ENCODE peak calls at places on chromosome 3, in ten cellular contexts. D is breast epithelium; Y is neuronal stem cell; P is esophagus muscularis mucosa; B is fibroblast of lung; I is upper lobe of left lung; F is CD4-positive, CD25-positive, alpha-beta regulatory T cell; V is CD8-positive, alpha-beta T cell; G is hepatocyte; E is stomach. S is an unnamed sample.
A peak's percentile ranks its signal among the peaks of the same experiment; 100 is the strongest.

GRCh38 chr3:25603703-25604102 is 61.0 kb downstream of the TOP2B start:
- DNase-seq in D (no peak), Y (no peak), P (no peak), B (peak; percentile 35), I (peak; percentile 85), F (no peak), V (no peak), G (no peak), E (no peak), S (no peak)

GRCh38 chr3:31562525-31562924 is 29.8 kb downstream of the STT3B start:
- DNase-seq in D (no peak), Y (no peak), P (no peak), B (no peak), I (peak; percentile 33), F (peak; percentile 64), V (peak; percentile 50), G (no peak), E (no peak), S (no peak)

GRCh38 chr3:155326249-155326648 is 32.8 kb upstream of the STRIT1 start:
- DNase-seq in D (no peak), Y (no peak), P (no peak), B (no peak), I (no peak), F (no peak), V (no peak), G (no peak), E (no peak), S (no peak)

GRCh38 chr3:86711634-86712033 is 279.3 kb downstream of the VGLL3 start:
- DNase-seq in D (no peak), Y (no peak), P (no peak), B (no peak), I (no peak), F (no peak), V (no peak), G (no peak), E (no peak), S (no peak)

GRCh38 chr3:9769426-9770275 is at the start of gene CAMK1:
- DNase-seq in D (peak; percentile 81), Y (peak; percentile 62), P (no peak), B (peak; percentile 69), I (peak; percentile 86), F (peak; percentile 63), V (peak; percentile 49), G (peak; percentile 91), E (peak; percentile 87), S (no peak)

GRCh38 chr3:9701006-9701405 is 2.6 kb upstream of the CPNE9 start:
- DNase-seq in D (no peak), Y (no peak), P (no peak), B (no peak), I (no peak), F (no peak), V (no peak), G (no peak), E (no peak), S (no peak)

GRCh38 chr3:11379238-11379823 is 107.1 kb downstream of the ATG7 start:
- DNase-seq in D (no peak), Y (peak; percentile 49), P (no peak), B (peak; percentile 53), I (no peak), F (peak; percentile 57), V (no peak), G (peak; percentile 43), E (no peak), S (no peak)

GRCh38 chr3:85387913-85388510 is 429.2 kb downstream of the CADM2 start:
- DNase-seq in D (no peak), Y (no peak), P (no peak), B (no peak), I (no peak), F (no peak), V (no peak), G (no peak), E (no peak), S (no peak)

GRCh38 chr3:171733561-171733960 is 76.7 kb downstream of the PLD1 start:
- DNase-seq in D (no peak), Y (no peak), P (no peak), B (no peak), I (no peak), F (no peak), V (no peak), G (no peak), E (no peak), S (no peak)

GRCh38 chr3:169143471-169143870 is 520.0 kb downstream of the MECOM start:
- DNase-seq in D (no peak), Y (no peak), P (no peak), B (no peak), I (no peak), F (no peak), V (no peak), G (no peak), E (no peak), S (no peak)

GRCh38 chr3:71031151-71031550 is 552.4 kb downstream of the FOXP1 start:
- DNase-seq in D (no peak), Y (no peak), P (no peak), B (no peak), I (no peak), F (no peak), V (no peak), G (no peak), E (no peak), S (no peak)

GRCh38 chr3:71028802-71029201 is 554.7 kb downstream of the FOXP1 start:
- DNase-seq in D (no peak), Y (no peak), P (peak; percentile 29), B (no peak), I (no peak), F (no peak), V (no peak), G (no peak), E (no peak), S (no peak)

GRCh38 chr3:71029770-71030169 is 553.8 kb downstream of the FOXP1 start:
- DNase-seq in D (no peak), Y (no peak), P (no peak), B (no peak), I (no peak), F (no peak), V (no peak), G (no peak), E (no peak), S (no peak)

GRCh38 chr3:71031914-71032521 is 551.5 kb downstream of the FOXP1 start:
- DNase-seq in D (no peak), Y (no peak), P (peak; percentile 89), B (no peak), I (no peak), F (peak; percentile 49), V (no peak), G (no peak), E (no peak), S (no peak)

GRCh38 chr3:71030748-71031147 is 552.8 kb downstream of the FOXP1 start:
- DNase-seq in D (no peak), Y (no peak), P (no peak), B (no peak), I (no peak), F (no peak), V (no peak), G (no peak), E (no peak), S (no peak)
- H3K4me1 ChIP-seq in D (no peaks in the 10 kb centered on the region), Y (peaks cover 3% of the 10 kb centered on the region), P (peaks cover 97% of the 10 kb centered on the region), B (no peaks in the 10 kb centered on the region), I (peaks cover 25% of the 10 kb centered on the region), F (peaks cover 52% of the 10 kb centered on the region), V (peaks cover 52% of the 10 kb centered on the region), G (peaks cover 11% of the 10 kb centered on the region), E (peaks cover 28% of the 10 kb centered on the region), S (peaks cover 53% of the 10 kb centered on the region)

DNA sequence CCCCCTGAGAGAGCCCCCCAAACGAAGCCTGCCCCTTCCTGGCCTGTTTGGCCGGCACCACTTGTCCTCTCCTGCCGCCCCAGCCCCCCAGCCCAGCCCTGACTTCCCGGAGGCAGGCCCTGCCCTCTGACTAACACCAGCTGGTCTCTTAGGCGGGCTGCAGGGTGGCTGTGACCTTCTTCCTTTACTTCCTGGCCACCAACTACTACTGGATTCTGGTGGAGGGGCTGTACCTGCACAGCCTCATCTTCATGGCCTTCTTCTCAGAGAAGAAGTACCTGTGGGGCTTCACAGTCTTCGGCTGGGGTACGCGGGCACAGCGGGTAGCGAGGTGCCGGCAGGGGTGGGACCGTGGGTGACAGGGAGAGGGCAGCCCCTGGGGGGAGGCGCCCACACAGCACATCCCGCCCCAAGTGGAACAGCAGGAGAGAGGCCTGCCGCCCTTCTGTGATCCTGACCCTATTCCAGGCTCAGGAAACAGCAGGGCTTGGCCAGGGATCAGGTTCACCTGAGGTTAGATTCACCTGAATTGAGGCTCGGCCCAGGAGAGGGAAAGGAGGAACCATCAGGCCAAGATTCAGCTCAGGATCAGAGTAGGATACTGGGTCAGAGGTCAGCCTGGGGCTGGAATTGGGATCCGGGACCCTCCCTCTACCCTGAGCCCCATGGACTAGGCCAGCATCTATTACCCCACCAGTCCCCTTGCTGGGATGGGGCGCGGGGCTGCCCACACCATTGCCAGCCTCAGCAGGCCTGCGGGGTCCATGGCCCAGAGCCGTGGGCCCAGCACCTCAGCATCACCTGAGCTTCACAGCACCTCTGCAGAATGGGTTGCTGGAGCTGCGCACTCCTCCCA is 21.9 kb downstream of the PTH1R start:
- DNase-seq in D (no peak), Y (no peak), P (no peak), B (no peak), I (no peak), F (no peak), V (no peak), G (no peak), E (no peak), S (no peak)
- H3K4me3 ChIP-seq in D (no peak overlapping the region), Y (no peak overlapping the region), P (peak overlapping the region; percentile 25), B (no peak overlapping the region), I (no peak overlapping the region), F (no peak overlapping the region), V (no peak overlapping the region), G (no peak overlapping the region), E (no peak overlapping the region), S (peak overlapping the region; percentile 5)

GRCh38 chr3:134332344-134332743 is 41.9 kb downstream of the AMOTL2 start:
- DNase-seq in D (no peak), Y (no peak), P (no peak), B (no peak), I (no peak), F (no peak), V (no peak), G (no peak), E (no peak), S (no peak)
- H3K4me1 ChIP-seq in D (peaks cover 29% of the 10 kb centered on the region), Y (peaks cover 42% of the 10 kb centered on the region), P (peaks cover 97% of the 10 kb centered on the region), B (peaks cover 49% of the 10 kb centered on the region), I (peaks cover 46% of the 10 kb centered on the region), F (no peaks in the 10 kb centered on the region), V (no peaks in the 10 kb centered on the region), G (peaks cover 55% of the 10 kb centered on the region), E (peaks cover 38% of the 10 kb centered on the region), S (peaks cover 82% of the 10 kb centered on the region)

DNA sequence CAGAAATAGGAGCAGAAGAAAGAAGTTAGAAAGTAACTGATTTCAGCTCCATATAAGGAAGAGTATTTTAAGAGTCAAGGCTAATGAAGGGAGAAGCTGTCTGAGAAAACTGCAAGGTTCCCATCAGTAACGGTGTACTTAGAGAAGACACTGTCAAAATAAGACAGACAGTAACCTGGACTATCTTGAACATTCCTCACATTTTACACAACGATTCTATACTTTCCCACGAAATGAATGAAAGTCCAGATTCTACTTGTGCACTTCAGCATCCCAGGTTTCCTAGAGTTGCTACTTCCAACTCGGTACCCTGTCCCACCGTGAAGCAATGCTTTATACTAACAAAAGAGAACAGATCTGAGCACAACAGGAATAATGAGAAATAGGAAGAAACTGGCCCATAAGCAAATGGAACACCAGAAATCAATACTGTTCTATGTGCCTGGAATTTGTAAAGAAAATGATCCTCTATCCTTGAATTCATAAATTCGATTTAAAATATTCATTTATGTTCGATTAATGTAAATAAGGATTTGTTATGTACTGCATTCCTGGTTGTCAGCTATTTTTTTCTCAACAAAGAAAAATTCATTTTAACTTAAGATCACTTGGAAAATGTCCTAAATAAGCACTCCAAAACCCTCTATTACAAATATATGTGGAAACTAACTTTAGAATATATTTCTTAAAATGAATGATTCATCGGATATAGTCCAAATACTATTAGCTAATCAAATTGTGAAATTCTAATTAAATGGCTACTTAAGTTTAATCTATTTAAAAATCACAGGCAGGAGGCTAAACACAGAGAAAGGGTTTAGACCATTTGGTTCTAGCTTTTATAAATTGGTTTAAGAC is 1.5 kb downstream of the C3orf70 start:
- DNase-seq in D (no peak), Y (no peak), P (no peak), B (peak; percentile 5), I (no peak), F (no peak), V (no peak), G (no peak), E (no peak), S (no peak)
- H3K4me3 ChIP-seq in D (no peak overlapping the region), Y (peak overlapping the region; percentile 50), P (peak overlapping the region; percentile 94), B (peak overlapping the region; percentile 58), I (no peak overlapping the region), F (no peak overlapping the region), V (no peak overlapping the region), G (peak overlapping the region; percentile 81), E (peak overlapping the region; percentile 61), S (peak overlapping the region; percentile 74)